ENCODE peak calls at places on chromosomes 3 and 15, in six cellular contexts. S is NCI-H82; F is heart right ventricle; I is Calu3; Q is activated CD4-positive, alpha-beta T cell treated with anti-CD3 and anti-CD28 coated beads, Interleukin-2, amount 50 U/mL, for 4 hours; A is RWPE1. C is an unnamed sample.

GRCh38 chr15:74314897-74315438 is 52.5 kb downstream of the CYP11A1 start:
- DNase-seq in Q (no peak), A (no peak), I (no peak), F (no peak), S (no peak), C (no peak)

GRCh38 chr15:100307241-100307855 is 34.4 kb downstream of the ADAMTS17 start:
- DNase-seq in F (no peak), I (no peak), S (no peak), Q (no peak), A (no peak), C (no peak)

GRCh38 chr3:166263460-166263859 is 426.2 kb upstream of the BCHE start:
- DNase-seq in A (no peak), S (no peak), F (no peak), Q (no peak), I (no peak), C (no peak)

GRCh38 chr3:173584834-173585831 is 187.6 kb downstream of the NLGN1 start:
- DNase-seq in F (peak), Q (no peak), S (no peak), I (peak), A (no peak), C (peak)

GRCh38 chr3:158794206-158794605 is 7.6 kb upstream of the MFSD1 start:
- DNase-seq in F (no peak), I (no peak), S (no peak), Q (no peak), A (no peak), C (no peak)

GRCh38 chr3:81218023-81218422 is 543.4 kb downstream of the GBE1 start:
- DNase-seq in F (no peak), Q (no peak), I (peak), A (no peak), S (peak), C (no peak)

GRCh38 chr3:115381573-115381912 is 234.5 kb upstream of the ZBTB20 start:
- DNase-seq in I (no peak), Q (no peak), F (peak), A (no peak), S (peak), C (no peak)

GRCh38 chr3:123069021-123069381 is 2.2 kb downstream of the PDIA5 start:
- DNase-seq in S (peak), A (no peak), Q (no peak), I (no peak), F (no peak), C (no peak)

GRCh38 chr3:45064512-45065372 is 38.6 kb downstream of the CLEC3B start:
- DNase-seq in F (no peak), A (no peak), S (no peak), Q (peak), I (no peak), C (peak)

GRCh38 chr3:2523251-2523836 is 424.7 kb downstream of the CNTN4 start:
- DNase-seq in F (no peak), S (no peak), Q (no peak), I (no peak), A (no peak), C (no peak)

GRCh38 chr3:154225536-154225935 is 98.8 kb downstream of the DHX36 start:
- DNase-seq in S (no peak), A (no peak), Q (no peak), I (no peak), F (no peak), C (no peak)

GRCh38 chr3:131216801-131217200 is 164.8 kb upstream of the NUDT16 start:
- DNase-seq in A (peak), S (no peak), F (no peak), Q (no peak), I (peak), C (peak)

GRCh38 chr3:110210261-110210660 is 861.4 kb upstream of the NECTIN3 start:
- DNase-seq in Q (no peak), S (no peak), A (no peak), F (no peak), I (no peak), C (no peak)

GRCh38 chr15:98547741-98548166 is 100.6 kb upstream of the IGF1R start:
- DNase-seq in Q (no peak), F (no peak), S (peak), A (no peak), I (peak), C (no peak)

GRCh38 chr15:50823281-50823680 is 57.8 kb upstream of the SPPL2A start:
- DNase-seq in F (no peak), Q (no peak), I (no peak), S (no peak), A (no peak), C (no peak)

C was measured in foreskin melanocyte.